ENCODE peak calls at places on chromosomes 16 and 17, in eight cellular contexts. O is EL; T is AG04449; V is stimulated activated naive B cell treated with anti-CD40 and anti-IgM and Interleukin-4, amounts not matched to agents 10 μg/mL and 1 μg/mL and 100 μg/mL, for 72 hours; E is nephron progenitor cell; U is tibial nerve; C is mesendoderm; F is anterior cingulate cortex. X is an unnamed sample.

GRCh38 chr17:82201498-82201910 is 11.1 kb downstream of the CCDC57 start:
- DNase-seq in V (no peak), E (no peak), C (no peak), U (no peak), F (no peak), O (no peak), T (no peak), X (no peak)

GRCh38 chr17:43591750-43592562 is 45.8 kb upstream of the ETV4 start:
- DNase-seq in O (peak; percentile 93), V (no peak), C (peak; percentile 86), U (peak; percentile 76), T (no peak), F (no peak), E (peak; percentile 23), X (peak; percentile 90)

GRCh38 chr16:79997257-79997656 is 396.7 kb upstream of the MAF start:
- DNase-seq in O (peak; percentile 36), V (no peak), U (no peak), C (peak; percentile 44), T (no peak), E (no peak), F (no peak), X (no peak)

GRCh38 chr17:79813826-79814623 is 17.1 kb upstream of the CBX8 start:
- DNase-seq in E (no peak), U (no peak), F (no peak), T (no peak), O (no peak), V (no peak), C (no peak), X (no peak)

GRCh38 chr17:41537990-41538389 is 9.9 kb upstream of the KRT19 start:
- DNase-seq in U (no peak), F (no peak), C (no peak), E (no peak), T (no peak), V (no peak), O (peak; percentile 41), X (no peak)

GRCh38 chr16:77211880-77212735 is 12.9 kb downstream of the SYCE1L start:
- DNase-seq in F (no peak), T (no peak), U (no peak), O (peak; percentile 18), C (peak; percentile 92), V (peak; percentile 58), E (peak; percentile 75), X (no peak)

GRCh38 chr17:35726609-35727460 is 4.6 kb upstream of the RASL10B start:
- DNase-seq in F (no peak), C (peak; percentile 94), E (peak; percentile 64), V (no peak), O (peak; percentile 96), U (peak; percentile 65), T (peak; percentile 85), X (peak; percentile 62)

GRCh38 chr17:63967953-63968352 is 4.8 kb downstream of the SCN4A start:
- DNase-seq in F (no peak), C (no peak), T (no peak), U (no peak), E (no peak), V (no peak), O (no peak), X (no peak)

GRCh38 chr17:30821751-30822723 is 2.5 kb downstream of the CRLF3 start:
- DNase-seq in U (no peak), T (no peak), O (no peak), F (no peak), E (no peak), C (peak; percentile 14), V (no peak), X (no peak)

GRCh38 chr16:23155445-23156049 is 6.3 kb upstream of the USP31 start:
- DNase-seq in E (no peak), V (no peak), F (no peak), C (no peak), O (no peak), U (no peak), T (no peak), X (no peak)

GRCh38 chr17:5541610-5542202 is 42.6 kb downstream of the NLRP1 start:
- DNase-seq in F (no peak), E (no peak), T (no peak), V (no peak), O (no peak), U (no peak), C (peak; percentile 84), X (no peak)

GRCh38 chr17:63634163-63634562 is 11.9 kb downstream of the MAP3K3 start:
- DNase-seq in V (no peak), F (no peak), T (no peak), O (no peak), U (no peak), C (peak; percentile 78), E (no peak), X (no peak)

GRCh38 chr17:81687770-81688541 is 4.1 kb downstream of the HGS start:
- DNase-seq in C (no peak), E (no peak), V (no peak), U (no peak), T (no peak), F (no peak), O (no peak), X (no peak)

GRCh38 chr16:57385083-57385482 is 12.8 kb downstream of the CX3CL1 start:
- DNase-seq in U (no peak), E (no peak), F (no peak), O (no peak), V (no peak), T (no peak), C (no peak), X (no peak)

GRCh38 chr17:67093348-67093747 is 49.0 kb downstream of the CACNG1 start:
- DNase-seq in T (no peak), C (no peak), F (no peak), O (no peak), E (no peak), U (no peak), V (no peak), X (no peak)

GRCh38 chr16:9258423-9259051 is 167.1 kb downstream of the HAPSTR1 start:
- DNase-seq in T (no peak), V (peak; percentile 23), U (no peak), C (peak; percentile 72), O (peak; percentile 19), F (peak; percentile 10), E (peak; percentile 61), X (peak; percentile 2)

GRCh38 chr17:48352630-48353029 is 77.4 kb downstream of the SKAP1 start:
- DNase-seq in O (no peak), V (no peak), T (no peak), U (no peak), C (no peak), F (no peak), E (no peak), X (peak; percentile 16)

GRCh38 chr17:45740553-45741330 is 43.4 kb upstream of the CRHR1 start:
- DNase-seq in O (peak; percentile 72), C (peak; percentile 96), V (peak; percentile 2), E (peak; percentile 72), U (no peak), F (peak; percentile 42), T (no peak), X (peak; percentile 2)

GRCh38 chr17:39793473-39793872 is 55.7 kb downstream of the GRB7 start:
- DNase-seq in T (no peak), O (no peak), E (no peak), F (no peak), V (no peak), U (no peak), C (no peak), X (no peak)

GRCh38 chr17:37741334-37742113 is 3.3 kb downstream of the HNF1B start:
- DNase-seq in C (no peak), F (no peak), T (no peak), V (no peak), E (no peak), U (no peak), O (no peak), X (no peak)

GRCh38 chr17:80820331-80820730 is 171.3 kb upstream of the CHMP6 start:
- DNase-seq in V (no peak), U (no peak), C (no peak), O (no peak), F (no peak), T (no peak), E (no peak), X (no peak)

GRCh38 chr16:75323198-75323597 is 71.8 kb upstream of the BCAR1 start:
- DNase-seq in O (peak; percentile 37), E (no peak), C (peak; percentile 35), F (no peak), V (no peak), U (no peak), T (no peak), X (no peak)

GRCh38 chr16:28524544-28525179 is 14.1 kb downstream of the NUPR1 start:
- DNase-seq in T (no peak), C (no peak), V (no peak), U (no peak), E (no peak), O (no peak), F (no peak), X (no peak)

GRCh38 chr17:66661411-66661843 is 173.5 kb upstream of the CACNG5 start:
- DNase-seq in V (no peak), T (no peak), O (peak; percentile 52), C (no peak), E (no peak), U (no peak), F (no peak), X (peak; percentile 53)

GRCh38 chr17:77644981-77645380 is 313.5 kb upstream of the TNRC6C start:
- DNase-seq in V (no peak), T (no peak), C (peak; percentile 46), O (no peak), E (peak; percentile 22), F (no peak), U (no peak), X (no peak)

GRCh38 chr16:450800-451512 is 25.5 kb downstream of the RAB11FIP3 start:
- DNase-seq in T (no peak), O (no peak), C (no peak), V (no peak), U (no peak), F (no peak), E (no peak), X (no peak)

GRCh38 chr17:79097226-79098055 is 22.8 kb downstream of the ENGASE start:
- DNase-seq in V (no peak), C (no peak), T (no peak), O (no peak), U (no peak), F (no peak), E (no peak), X (no peak)

GRCh38 chr16:716250-716607 is 1.3 kb downstream of the METRN start:
- DNase-seq in O (peak; percentile 51), F (peak; percentile 82), T (no peak), E (peak; percentile 81), V (no peak), C (peak; percentile 32), U (no peak), X (peak; percentile 29)

GRCh38 chr17:77999413-78000173 is 41.1 kb downstream of the TNRC6C start:
- DNase-seq in O (peak; percentile 32), C (peak; percentile 74), U (no peak), F (no peak), T (no peak), V (no peak), E (no peak), X (peak; percentile 53)

GRCh38 chr16:21275529-21275928 is 2.6 kb downstream of the CRYM start:
- DNase-seq in V (no peak), T (no peak), O (no peak), E (no peak), F (no peak), C (no peak), U (no peak), X (no peak)

GRCh38 chr17:29326414-29326813 is 32.5 kb upstream of the NUFIP2 start:
- DNase-seq in E (no peak), V (no peak), F (no peak), U (no peak), C (no peak), O (no peak), T (no peak), X (no peak)

GRCh38 chr17:73064084-73064938 is 28.2 kb downstream of the SLC39A11 start:
- DNase-seq in V (no peak), E (no peak), O (no peak), U (no peak), F (no peak), C (no peak), T (no peak), X (no peak)

GRCh38 chr17:19769946-19770652 is 22.0 kb upstream of the ALDH3A1 start:
- DNase-seq in O (peak; percentile 88), U (no peak), C (no peak), V (no peak), F (no peak), E (no peak), T (peak; percentile 52), X (peak; percentile 63)

GRCh38 chr17:47948706-47949196 is 7.4 kb downstream of the PNPO start:
- DNase-seq in C (no peak), V (no peak), T (no peak), F (no peak), U (no peak), E (no peak), O (no peak), X (no peak)

X was measured in astrocyte.